ENCODE peak calls at places on chromosomes 16 and 17, in four cellular contexts. One of them, this sample, is unnamed.

GRCh38 chr17:46962374-46962790 is 16.7 kb downstream of the RPRML start:
- DNase-seq in GM12878: no peak
- DNase-seq in IMR-90: peak
- DNase-seq in K562: no peak
- DNase-seq in this sample: peak

GRCh38 chr16:52050418-52050817 is 496.5 kb downstream of the TOX3 start:
- DNase-seq in K562: no peak
- DNase-seq in IMR-90: peak
- DNase-seq in GM12878: no peak
- DNase-seq in this sample: no peak

GRCh38 chr16:21104124-21104860 is 46.4 kb downstream of the DNAH3 start:
- DNase-seq in IMR-90: peak
- DNase-seq in GM12878: no peak
- DNase-seq in K562: no peak
- DNase-seq in this sample: peak

GRCh38 chr16:30395155-30395991 is at the start of gene ZNF48:
- DNase-seq in K562: peak
- DNase-seq in GM12878: no peak
- DNase-seq in IMR-90: peak
- DNase-seq in this sample: peak

GRCh38 chr16:53865492-53865863 is 161.5 kb downstream of the FTO start:
- DNase-seq in K562: peak
- DNase-seq in GM12878: peak
- DNase-seq in IMR-90: no peak
- DNase-seq in this sample: peak

GRCh38 chr16:15559176-15559575 is 83.8 kb downstream of the MARF1 start:
- DNase-seq in IMR-90: no peak
- DNase-seq in K562: no peak
- DNase-seq in GM12878: no peak
- DNase-seq in this sample: no peak

GRCh38 chr17:17545031-17545820 is 46.3 kb downstream of the PEMT start:
- DNase-seq in K562: no peak
- DNase-seq in IMR-90: peak
- DNase-seq in GM12878: no peak
- DNase-seq in this sample: no peak

GRCh38 chr16:27109666-27110523 is 43.2 kb downstream of the C16orf82 start:
- DNase-seq in K562: peak
- DNase-seq in IMR-90: peak
- DNase-seq in GM12878: no peak
- DNase-seq in this sample: peak

GRCh38 chr16:71476457-71476856 is 12.7 kb downstream of the ZNF19 start:
- DNase-seq in K562: no peak
- DNase-seq in GM12878: no peak
- DNase-seq in IMR-90: no peak
- DNase-seq in this sample: no peak

GRCh38 chr17:43661699-43662431 is at the start of gene MEOX1:
- DNase-seq in K562: no peak
- DNase-seq in IMR-90: peak
- DNase-seq in GM12878: peak
- DNase-seq in this sample: no peak

GRCh38 chr16:56933828-56934598 is 2.1 kb downstream of the HERPUD1 start:
- DNase-seq in K562: no peak
- DNase-seq in GM12878: no peak
- DNase-seq in IMR-90: no peak
- DNase-seq in this sample: no peak

GRCh38 chr16:82535262-82535661 is 91.5 kb upstream of the CDH13 start:
- DNase-seq in IMR-90: no peak
- DNase-seq in GM12878: no peak
- DNase-seq in K562: no peak
- DNase-seq in this sample: no peak

GRCh38 chr17:72967263-72967962 is 125.1 kb downstream of the SLC39A11 start:
- DNase-seq in IMR-90: no peak
- DNase-seq in K562: no peak
- DNase-seq in GM12878: no peak
- DNase-seq in this sample: no peak

GRCh38 chr17:34246872-34247271 is 8.2 kb upstream of the CCL2 start:
- DNase-seq in GM12878: no peak
- DNase-seq in K562: no peak
- DNase-seq in IMR-90: no peak
- DNase-seq in this sample: no peak
- TF ChIP-seq FOS in GM12878: no peak
- TF ChIP-seq FOS in K562: no peak
- TF ChIP-seq FOS in IMR-90: no peak
- TF ChIP-seq FOS in this sample: no peak

GRCh38 chr17:82604532-82604931 is 43.7 kb downstream of the WDR45B start:
- DNase-seq in GM12878: no peak
- DNase-seq in IMR-90: no peak
- DNase-seq in K562: no peak
- DNase-seq in this sample: no peak

GRCh38 chr17:82602487-82602886 is 45.8 kb downstream of the WDR45B start:
- DNase-seq in IMR-90: no peak
- DNase-seq in GM12878: no peak
- DNase-seq in K562: no peak
- DNase-seq in this sample: peak

GRCh38 chr17:82603981-82604448 is 44.2 kb downstream of the WDR45B start:
- DNase-seq in K562: no peak
- DNase-seq in IMR-90: peak
- DNase-seq in GM12878: no peak
- DNase-seq in this sample: peak

GRCh38 chr17:82601447-82602000 is 46.7 kb downstream of the WDR45B start:
- DNase-seq in K562: no peak
- DNase-seq in IMR-90: no peak
- DNase-seq in GM12878: no peak
- DNase-seq in this sample: no peak

DNA sequence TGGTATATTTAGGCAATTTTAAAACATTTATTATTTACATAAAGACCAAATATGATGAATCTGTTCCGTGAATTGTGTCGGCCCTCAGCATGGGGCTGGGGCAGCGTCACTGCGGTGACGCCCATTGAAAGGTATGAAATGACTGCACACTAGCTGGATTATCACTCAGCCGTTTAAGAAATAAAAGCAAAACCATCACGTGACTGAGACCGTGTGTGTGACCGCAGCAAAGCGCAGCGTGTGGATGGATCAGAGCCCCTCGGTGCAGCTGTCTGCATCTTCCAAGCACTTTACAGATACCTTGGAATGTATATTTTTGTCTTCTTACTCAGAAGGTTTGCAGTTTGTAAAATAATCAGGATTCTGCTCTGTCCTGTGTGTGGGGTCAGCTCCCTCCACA is 45.3 kb downstream of the WDR45B start:
- DNase-seq in GM12878: peak
- DNase-seq in K562: no peak
- DNase-seq in IMR-90: peak
- DNase-seq in this sample: peak
- TF ChIP-seq FOS in GM12878: no peak
- TF ChIP-seq FOS in K562: no peak
- TF ChIP-seq FOS in IMR-90: no peak
- TF ChIP-seq FOS in this sample: no peak

DNA sequence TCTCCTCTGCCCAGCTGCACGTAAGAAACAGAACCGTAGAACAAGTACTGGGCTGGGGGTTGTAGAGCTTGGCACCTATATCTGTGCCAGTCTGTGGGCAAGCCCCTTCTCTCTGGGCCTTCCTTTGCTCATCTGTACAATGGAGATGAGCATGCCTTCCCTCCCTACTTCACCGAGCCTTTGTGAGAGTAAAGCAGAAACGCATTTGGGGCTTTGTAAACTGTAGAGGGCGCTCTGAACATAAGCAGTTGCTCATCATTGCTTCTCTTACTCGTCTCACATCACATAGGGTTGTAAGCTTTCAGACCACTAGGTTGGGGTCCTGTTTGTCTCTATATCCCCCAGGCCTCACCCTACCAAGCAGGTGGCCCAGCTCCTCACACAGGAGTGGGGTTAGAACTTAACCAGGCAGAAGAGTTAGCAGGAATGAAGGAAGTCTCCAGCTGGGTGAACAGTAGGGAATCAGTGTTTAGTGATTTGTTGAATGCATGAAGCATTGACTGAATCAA is 15.1 kb downstream of the SAMD14 start:
- DNase-seq in GM12878: no peak
- DNase-seq in K562: peak
- DNase-seq in IMR-90: peak
- DNase-seq in this sample: peak
- TF ChIP-seq FOS in GM12878: no peak
- TF ChIP-seq FOS in K562: no peak
- TF ChIP-seq FOS in IMR-90: no peak
- TF ChIP-seq FOS in this sample: no peak

GRCh38 chr17:15456972-15457722 is 10.3 kb downstream of the CDRT4 start:
- DNase-seq in IMR-90: peak
- DNase-seq in K562: no peak
- DNase-seq in GM12878: no peak
- DNase-seq in this sample: peak
- TF ChIP-seq FOS in IMR-90: peak
- TF ChIP-seq FOS in K562: no peak
- TF ChIP-seq FOS in GM12878: no peak
- TF ChIP-seq FOS in this sample: no peak

DNA sequence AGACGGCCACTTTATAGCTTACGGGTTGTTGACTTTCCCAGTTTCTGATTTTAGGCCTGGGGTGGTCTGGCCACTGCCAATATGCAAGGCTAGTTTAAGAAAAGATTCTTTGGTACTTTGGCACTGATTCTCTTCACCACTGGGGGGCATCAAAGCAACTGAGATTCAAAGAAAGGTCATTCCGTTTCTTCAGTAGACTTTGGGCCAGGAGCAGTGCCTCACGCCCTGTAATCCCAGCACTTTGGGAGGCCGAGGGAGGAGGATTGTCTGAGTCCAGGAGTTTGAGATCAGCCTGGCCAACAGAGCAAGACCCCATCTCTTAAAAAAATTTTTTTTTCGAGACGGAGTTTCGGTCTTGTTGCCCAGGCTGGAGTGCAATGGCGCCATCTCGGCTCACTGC is 53.0 kb downstream of the RPA1 start:
- DNase-seq in K562: peak
- DNase-seq in GM12878: no peak
- DNase-seq in IMR-90: peak
- DNase-seq in this sample: peak
- TF ChIP-seq FOS in K562: no peak
- TF ChIP-seq FOS in GM12878: no peak
- TF ChIP-seq FOS in IMR-90: no peak
- TF ChIP-seq FOS in this sample: no peak

DNA sequence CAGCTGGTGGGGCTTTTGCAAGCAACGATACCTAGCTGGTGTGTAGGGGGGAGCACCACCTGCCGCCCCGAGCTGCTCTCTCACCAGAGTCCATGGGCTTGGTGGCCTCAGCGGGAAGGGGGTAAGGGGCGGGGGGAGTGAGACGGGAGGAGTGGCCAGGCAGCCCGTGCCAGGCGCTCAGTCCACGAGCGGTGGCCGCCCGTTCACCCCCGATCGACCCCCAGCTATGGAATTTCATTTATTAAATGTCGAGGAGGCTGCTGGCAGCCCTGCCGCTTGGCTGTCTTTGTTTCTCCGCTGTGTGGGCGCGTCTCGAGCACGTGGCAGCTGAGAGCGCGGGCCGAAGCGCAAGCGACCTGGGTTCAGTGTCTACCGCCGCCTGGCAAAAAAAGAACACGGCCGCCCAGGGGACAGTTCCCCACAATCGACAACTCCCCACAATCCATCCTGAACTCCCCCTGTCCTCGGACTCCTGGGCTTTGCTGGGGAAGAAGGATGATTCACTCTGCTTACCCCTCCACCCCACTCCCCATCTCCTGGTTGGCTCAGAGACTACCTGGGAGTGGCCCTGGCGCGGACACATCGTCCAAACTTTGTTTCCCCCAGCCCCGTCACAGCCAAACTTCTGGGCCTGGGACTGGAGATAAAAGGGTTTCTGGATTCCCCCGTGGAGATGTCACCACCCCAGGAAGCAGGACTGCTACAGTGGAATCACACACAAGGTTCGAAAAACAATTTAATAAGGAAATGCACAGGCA is 1.7 kb upstream of the GIT1 start:
- DNase-seq in K562: peak
- DNase-seq in GM12878: no peak
- DNase-seq in IMR-90: peak
- DNase-seq in this sample: no peak
- TF ChIP-seq FOS in K562: no peak
- TF ChIP-seq FOS in GM12878: no peak
- TF ChIP-seq FOS in IMR-90: no peak
- TF ChIP-seq FOS in this sample: peak

DNA sequence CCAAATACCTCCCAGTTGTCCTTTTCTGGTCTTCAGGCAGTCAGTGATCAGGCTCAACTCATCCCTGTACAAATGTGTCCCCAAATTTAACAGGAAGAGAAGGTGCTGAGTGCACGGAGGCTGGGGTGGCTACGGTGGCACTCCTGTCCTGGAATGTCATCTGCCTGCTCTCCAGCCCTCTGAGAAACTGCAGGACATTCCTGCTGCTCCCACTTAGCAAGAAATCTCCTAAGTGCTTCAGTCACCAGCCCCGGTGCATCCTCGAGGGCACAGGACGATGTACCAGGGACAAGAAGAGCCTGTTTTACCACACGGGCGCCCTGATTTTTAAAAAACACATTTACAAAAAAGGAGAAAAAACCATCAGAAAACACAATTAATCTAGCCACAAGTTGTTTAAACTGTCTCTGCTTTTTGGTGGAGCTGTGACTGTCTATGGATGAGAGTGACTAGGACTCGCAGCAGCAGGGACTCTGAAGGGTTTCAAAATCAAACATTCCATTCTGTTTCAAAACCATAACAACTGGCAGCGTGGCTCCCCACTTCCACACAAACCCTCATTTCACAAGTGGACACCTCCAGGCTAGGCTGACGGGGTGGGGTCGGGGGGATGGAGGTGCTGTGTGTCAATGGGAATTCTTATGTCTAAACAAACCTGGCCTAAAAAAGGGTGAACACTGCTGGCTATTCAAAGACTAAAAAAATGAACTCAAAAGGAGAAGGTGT is 65.3 kb upstream of the CNEP1R1 start:
- DNase-seq in IMR-90: no peak
- DNase-seq in GM12878: no peak
- DNase-seq in K562: no peak
- DNase-seq in this sample: no peak
- TF ChIP-seq FOS in IMR-90: no peak
- TF ChIP-seq FOS in GM12878: no peak
- TF ChIP-seq FOS in K562: no peak
- TF ChIP-seq FOS in this sample: no peak

GRCh38 chr17:83200231-83200699 is 120.9 kb downstream of the METRNL start:
- DNase-seq in IMR-90: peak
- DNase-seq in K562: no peak
- DNase-seq in GM12878: no peak
- DNase-seq in this sample: no peak
- TF ChIP-seq FOS in IMR-90: no peak
- TF ChIP-seq FOS in K562: no peak
- TF ChIP-seq FOS in GM12878: no peak
- TF ChIP-seq FOS in this sample: no peak

GRCh38 chr17:7307686-7308624 is 527 bp downstream of the EIF5A start:
- DNase-seq in IMR-90: peak
- DNase-seq in GM12878: no peak
- DNase-seq in K562: peak
- DNase-seq in this sample: no peak
- TF ChIP-seq FOS in IMR-90: no peak
- TF ChIP-seq FOS in GM12878: no peak
- TF ChIP-seq FOS in K562: no peak
- TF ChIP-seq FOS in this sample: no peak

This sample was measured in endothelial cell of umbilical vein.